ENCODE peak calls at places on chromosome 10, in four cellular contexts. One of them, this sample, is unnamed.

GRCh38 chr10:84204122-84204521 is 9.8 kb downstream of the CDHR1 start:
- DNase-seq in ovary: no peak
- DNase-seq in esophagus muscularis mucosa: no peak
- DNase-seq in A549: no peak
- DNase-seq in this sample: no peak

GRCh38 chr10:85995791-85996190 is 370.8 kb downstream of the GRID1 start:
- DNase-seq in esophagus muscularis mucosa: peak; percentile 47
- DNase-seq in A549: peak; percentile 42
- DNase-seq in ovary: no peak
- DNase-seq in this sample: no peak

GRCh38 chr10:15136960-15137359 is 31.5 kb downstream of the NMT2 start:
- DNase-seq in ovary: no peak
- DNase-seq in A549: no peak
- DNase-seq in esophagus muscularis mucosa: no peak
- DNase-seq in this sample: no peak

GRCh38 chr10:5234106-5234877 is 37.7 kb downstream of the AKR1C4 start:
- DNase-seq in ovary: no peak
- DNase-seq in esophagus muscularis mucosa: no peak
- DNase-seq in A549: peak; percentile 71
- DNase-seq in this sample: peak; percentile 38

GRCh38 chr10:60230892-60231291 is 158.8 kb downstream of the ANK3 start:
- DNase-seq in esophagus muscularis mucosa: no peak
- DNase-seq in ovary: no peak
- DNase-seq in A549: no peak
- DNase-seq in this sample: no peak

GRCh38 chr10:29389935-29390334 is 101.1 kb downstream of the LYZL1 start:
- DNase-seq in esophagus muscularis mucosa: peak; percentile 79
- DNase-seq in A549: no peak
- DNase-seq in ovary: no peak
- DNase-seq in this sample: no peak

GRCh38 chr10:15627617-15628196 is 92.0 kb downstream of the ITGA8 start:
- DNase-seq in A549: no peak
- DNase-seq in esophagus muscularis mucosa: no peak
- DNase-seq in ovary: no peak
- DNase-seq in this sample: no peak

GRCh38 chr10:132924046-132924952 is 18.1 kb downstream of the CFAP46 start:
- DNase-seq in esophagus muscularis mucosa: no peak
- DNase-seq in ovary: no peak
- DNase-seq in A549: no peak
- DNase-seq in this sample: no peak

GRCh38 chr10:52558090-52558489 is 214.5 kb downstream of the MBL2 start:
- DNase-seq in ovary: no peak
- DNase-seq in A549: no peak
- DNase-seq in esophagus muscularis mucosa: no peak
- DNase-seq in this sample: no peak

GRCh38 chr10:128318868-128319267 is 192.6 kb upstream of the MKI67 start:
- DNase-seq in A549: no peak
- DNase-seq in ovary: no peak
- DNase-seq in esophagus muscularis mucosa: peak; percentile 45
- DNase-seq in this sample: no peak

GRCh38 chr10:89281606-89282395 is 20.0 kb upstream of the IFIT2 start:
- DNase-seq in ovary: no peak
- DNase-seq in esophagus muscularis mucosa: no peak
- DNase-seq in A549: no peak
- DNase-seq in this sample: no peak

GRCh38 chr10:42961156-42961589 is 115.7 kb upstream of the RET start:
- DNase-seq in esophagus muscularis mucosa: peak; percentile 85
- DNase-seq in ovary: peak; percentile 6
- DNase-seq in A549: no peak
- DNase-seq in this sample: no peak

GRCh38 chr10:17472481-17473227 is 18.3 kb upstream of the ST8SIA6 start:
- DNase-seq in esophagus muscularis mucosa: no peak
- DNase-seq in A549: no peak
- DNase-seq in ovary: no peak
- DNase-seq in this sample: no peak

GRCh38 chr10:11918384-11918783 is 95.2 kb downstream of the PROSER2 start:
- DNase-seq in esophagus muscularis mucosa: no peak
- DNase-seq in ovary: no peak
- DNase-seq in A549: no peak
- DNase-seq in this sample: no peak

GRCh38 chr10:44955408-44956070 is 4.1 kb upstream of the RASSF4 start:
- DNase-seq in ovary: no peak
- DNase-seq in esophagus muscularis mucosa: no peak
- DNase-seq in A549: no peak
- DNase-seq in this sample: no peak

DNA sequence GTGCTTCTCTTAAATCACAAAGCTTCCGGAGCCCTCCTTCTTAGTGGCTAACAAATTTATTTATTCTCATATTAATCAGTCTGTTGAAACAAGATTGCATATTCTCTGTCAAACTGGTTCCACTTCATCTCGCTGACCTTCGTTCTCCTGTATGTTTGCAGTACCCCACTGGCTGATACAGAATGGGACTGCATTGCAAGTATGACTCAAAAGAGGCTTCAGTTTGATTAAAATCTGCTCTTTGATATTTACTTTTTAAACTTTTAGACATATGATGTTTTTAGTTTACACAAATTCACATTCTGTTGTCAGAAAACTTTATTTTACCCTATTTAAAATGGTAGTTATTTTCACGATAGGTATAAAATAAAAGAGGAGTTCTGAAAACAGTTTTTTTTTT is 14.3 kb upstream of the ARHGAP12 start:
- DNase-seq in ovary: no peak
- DNase-seq in A549: peak; percentile 77
- DNase-seq in esophagus muscularis mucosa: no peak
- DNase-seq in this sample: no peak
- TF ChIP-seq EP300 in ovary: no peak
- TF ChIP-seq EP300 in A549: peak; percentile 49
- TF ChIP-seq EP300 in esophagus muscularis mucosa: no peak
- TF ChIP-seq EP300 in this sample: no peak

DNA sequence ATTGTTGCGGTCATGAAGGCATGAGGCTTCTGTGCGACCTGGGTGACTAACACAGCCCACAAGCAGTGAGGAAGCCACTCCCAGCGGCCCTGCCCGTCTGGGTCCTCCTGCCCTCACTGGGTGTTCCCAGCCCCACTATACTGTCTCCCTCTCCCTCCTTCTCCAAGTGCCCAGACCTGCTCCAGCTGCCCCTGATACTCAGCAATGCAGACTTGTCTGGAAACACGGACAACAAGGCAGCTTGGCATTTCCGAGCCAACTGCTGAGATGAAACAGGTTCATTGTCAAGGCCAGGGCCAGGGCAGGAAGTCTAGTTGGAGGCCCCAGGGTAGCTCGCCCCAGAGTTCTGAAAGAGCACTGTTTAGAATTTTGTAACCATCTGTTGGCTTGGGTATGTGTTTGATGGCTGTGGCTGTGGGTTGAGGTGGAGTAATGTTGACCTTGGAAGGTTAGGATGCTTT is 95.7 kb downstream of the RBM20 start:
- DNase-seq in esophagus muscularis mucosa: no peak
- DNase-seq in ovary: peak; percentile 42
- DNase-seq in A549: no peak
- DNase-seq in this sample: no peak
- H3K4me1 ChIP-seq in esophagus muscularis mucosa: no peaks in the 10 kb centered on the region
- H3K4me1 ChIP-seq in ovary: peaks cover 6% of the 10 kb centered on the region
- H3K4me1 ChIP-seq in A549: peaks cover 12% of the 10 kb centered on the region
- H3K4me1 ChIP-seq in this sample: no peaks in the 10 kb centered on the region

GRCh38 chr10:122931088-122931958 is 20.9 kb downstream of the FAM24A start:
- DNase-seq in esophagus muscularis mucosa: no peak
- DNase-seq in A549: no peak
- DNase-seq in ovary: no peak
- DNase-seq in this sample: no peak
- TF ChIP-seq EP300 in esophagus muscularis mucosa: no peak
- TF ChIP-seq EP300 in A549: no peak
- TF ChIP-seq EP300 in ovary: no peak
- TF ChIP-seq EP300 in this sample: no peak

GRCh38 chr10:35392482-35393230 is 56.3 kb downstream of the CCNY start:
- DNase-seq in esophagus muscularis mucosa: no peak
- DNase-seq in A549: no peak
- DNase-seq in ovary: no peak
- DNase-seq in this sample: no peak
- H3K4me1 ChIP-seq in esophagus muscularis mucosa: peaks cover 61% of the 10 kb centered on the region
- H3K4me1 ChIP-seq in A549: peaks cover 24% of the 10 kb centered on the region
- H3K4me1 ChIP-seq in ovary: peaks cover 32% of the 10 kb centered on the region
- H3K4me1 ChIP-seq in this sample: peaks cover 17% of the 10 kb centered on the region

GRCh38 chr10:62264702-62265436 is 3.8 kb downstream of the RTKN2 start:
- DNase-seq in esophagus muscularis mucosa: no peak
- DNase-seq in ovary: no peak
- DNase-seq in A549: peak; percentile 85
- DNase-seq in this sample: no peak

GRCh38 chr10:62261666-62262065 is 7.0 kb downstream of the RTKN2 start:
- DNase-seq in ovary: no peak
- DNase-seq in A549: no peak
- DNase-seq in esophagus muscularis mucosa: no peak
- DNase-seq in this sample: no peak

GRCh38 chr10:62266147-62266546 is 2.5 kb downstream of the RTKN2 start:
- DNase-seq in esophagus muscularis mucosa: no peak
- DNase-seq in A549: no peak
- DNase-seq in ovary: no peak
- DNase-seq in this sample: no peak

GRCh38 chr10:62266611-62267010 is 2.0 kb downstream of the RTKN2 start:
- DNase-seq in A549: no peak
- DNase-seq in esophagus muscularis mucosa: no peak
- DNase-seq in ovary: no peak
- DNase-seq in this sample: no peak

DNA sequence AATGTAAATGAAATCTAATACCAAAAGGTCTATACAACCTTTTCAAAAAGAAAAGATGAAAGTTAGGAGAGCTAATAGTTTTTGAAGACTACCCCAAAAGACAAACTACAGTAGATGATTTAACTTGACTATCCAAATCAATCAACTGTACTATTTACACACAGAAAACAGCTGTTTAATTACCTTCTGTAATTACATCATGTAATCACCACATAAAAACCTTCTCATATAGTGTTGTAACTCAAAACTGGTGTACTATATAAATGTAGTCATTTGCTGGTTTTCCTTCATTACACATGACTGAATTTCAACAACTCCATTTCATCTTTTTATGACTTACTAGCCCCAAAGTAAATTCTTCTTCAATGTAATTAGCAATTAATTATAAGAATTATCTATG is 4.5 kb downstream of the RTKN2 start:
- DNase-seq in ovary: no peak
- DNase-seq in A549: no peak
- DNase-seq in esophagus muscularis mucosa: no peak
- DNase-seq in this sample: no peak
- TF ChIP-seq EP300 in ovary: no peak
- TF ChIP-seq EP300 in A549: no peak
- TF ChIP-seq EP300 in esophagus muscularis mucosa: no peak
- TF ChIP-seq EP300 in this sample: no peak

This sample was measured in transverse colon.